ENCODE peak calls at places on chromosomes 11 and 22, in five cellular contexts. J, D, P, R and C are unnamed samples.

GRCh38 chr22:42662114-42663021 is 13.2 kb upstream of the CYB5R3 start:
- DNase-seq in D (peak; percentile 84), P (peak; percentile 91), R (peak; percentile 84), J (no peak), C (peak; percentile 97)

GRCh38 chr11:2743427-2744110 is 43.8 kb upstream of the KCNQ1OT1 start:
- DNase-seq in P (peak; percentile 16), R (no peak), D (no peak), J (no peak), C (no peak)

GRCh38 chr11:9955387-9955786 is 291.5 kb downstream of the SWAP70 start:
- DNase-seq in P (no peak), R (no peak), D (no peak), J (no peak), C (no peak)

GRCh38 chr22:36862251-36863242 is 1.7 kb downstream of the NCF4 start:
- DNase-seq in R (no peak), J (no peak), P (no peak), D (peak; percentile 41), C (no peak)

GRCh38 chr11:120302001-120302805 is 22.9 kb upstream of the TLCD5 start:
- DNase-seq in D (no peak), R (peak; percentile 58), J (no peak), P (no peak), C (peak; percentile 91)

GRCh38 chr11:7512525-7513209 is 1.1 kb upstream of the PPFIBP2 start:
- DNase-seq in J (no peak), P (peak; percentile 76), R (peak; percentile 62), D (peak; percentile 84), C (peak; percentile 37)

GRCh38 chr11:47550288-47551052 is 2.5 kb downstream of the CELF1 start:
- DNase-seq in R (no peak), P (no peak), J (no peak), D (no peak), C (no peak)

GRCh38 chr11:133403900-133404299 is 128.4 kb downstream of the OPCML start:
- DNase-seq in J (no peak), P (no peak), R (no peak), D (no peak), C (no peak)

GRCh38 chr11:120511804-120512726 is 517 bp downstream of the GRIK4 start:
- DNase-seq in R (no peak), D (no peak), P (no peak), J (no peak), C (no peak)

GRCh38 chr11:60777572-60777971 is 7.6 kb upstream of the MS4A10 start:
- DNase-seq in D (peak; percentile 44), J (no peak), P (no peak), R (no peak), C (no peak)

GRCh38 chr11:81658722-81659121 is 1074.9 kb downstream of the FAM181B start:
- DNase-seq in P (no peak), R (no peak), J (no peak), D (no peak), C (no peak)

GRCh38 chr11:122045181-122045586 is 70.8 kb downstream of the BLID start:
- DNase-seq in P (no peak), D (no peak), R (no peak), J (no peak), C (no peak)

GRCh38 chr11:57903441-57904123 is 120.1 kb upstream of the OR9Q1 start:
- DNase-seq in J (peak; percentile 74), P (no peak), R (peak; percentile 14), D (no peak), C (peak; percentile 23)

GRCh38 chr11:43987384-43988039 is 45.1 kb downstream of the C11orf96 start:
- DNase-seq in J (no peak), R (peak; percentile 57), D (peak; percentile 91), P (peak; percentile 96), C (peak; percentile 60)

GRCh38 chr11:113377606-113378005 is 10.0 kb upstream of the ANKK1 start:
- DNase-seq in P (no peak), J (no peak), D (no peak), R (no peak), C (no peak)

GRCh38 chr22:19376971-19377370 is 54.6 kb downstream of the HIRA start:
- DNase-seq in P (no peak), D (no peak), R (no peak), J (no peak), C (no peak)

GRCh38 chr22:44360686-44361381 is 48.1 kb upstream of the SHISAL1 start:
- DNase-seq in D (no peak), J (no peak), P (no peak), R (no peak), C (no peak)

GRCh38 chr11:130390071-130390758 is 38.2 kb downstream of the ADAMTS8 start:
- DNase-seq in J (peak; percentile 24), P (no peak), R (peak; percentile 35), D (no peak), C (no peak)

GRCh38 chr22:41636467-41636866 is 15.4 kb downstream of the XRCC6 start:
- DNase-seq in J (no peak), D (peak; percentile 26), R (no peak), P (no peak), C (no peak)

GRCh38 chr11:116193321-116194114 is 579.3 kb downstream of the BUD13 start:
- DNase-seq in P (peak; percentile 39), R (peak; percentile 46), J (no peak), D (peak; percentile 39), C (peak; percentile 83)

GRCh38 chr11:35343033-35343598 is 76.2 kb downstream of the SLC1A2 start:
- DNase-seq in P (no peak), R (no peak), J (no peak), D (no peak), C (peak; percentile 54)

GRCh38 chr22:29917052-29917902 is 34.3 kb downstream of the MTMR3 start:
- DNase-seq in R (peak; percentile 45), P (peak; percentile 30), J (no peak), D (no peak), C (no peak)

GRCh38 chr11:79060534-79060933 is 380.3 kb downstream of the TENM4 start:
- DNase-seq in J (no peak), P (no peak), D (no peak), R (no peak), C (no peak)

DNA sequence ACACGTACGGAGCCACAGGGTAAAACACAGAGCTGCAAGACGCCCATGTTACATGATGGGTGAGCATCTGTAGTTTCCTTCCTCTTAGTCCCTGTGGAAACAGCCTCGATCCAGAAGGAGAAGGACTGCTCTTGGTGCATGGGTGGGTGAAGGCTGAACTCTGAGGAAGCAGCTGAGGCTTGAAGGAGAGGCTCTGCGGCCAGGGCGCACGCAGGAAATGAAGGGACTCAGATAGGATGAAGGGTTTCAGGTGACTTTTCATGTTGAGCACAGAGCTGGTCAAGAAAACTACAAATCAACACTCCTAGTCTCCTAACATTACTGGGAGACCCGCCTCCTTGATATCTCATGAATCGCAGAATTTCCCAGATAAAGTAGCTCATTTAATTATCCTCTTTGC is 65.7 kb upstream of the ADA2 start:
- DNase-seq in R (no peak), D (no peak), P (no peak), J (no peak), C (no peak)
- H3K4me1 ChIP-seq in R (no peaks in the 10 kb centered on the region), D (peaks cover 18% of the 10 kb centered on the region), P (no peaks in the 10 kb centered on the region), J (no peaks in the 10 kb centered on the region), C (no peaks in the 10 kb centered on the region)

GRCh38 chr22:31561970-31562369 is 65.6 kb downstream of the SFI1 start:
- DNase-seq in D (no peak), P (no peak), J (no peak), R (no peak), C (no peak)

GRCh38 chr22:31566484-31566883 is 70.1 kb downstream of the SFI1 start:
- DNase-seq in P (no peak), J (no peak), R (no peak), D (no peak), C (no peak)

GRCh38 chr22:31567196-31567595 is 70.9 kb downstream of the SFI1 start:
- DNase-seq in R (no peak), D (no peak), P (no peak), J (no peak), C (no peak)

GRCh38 chr22:31556627-31557203 is 60.4 kb downstream of the SFI1 start:
- DNase-seq in D (no peak), R (no peak), P (no peak), J (peak; percentile 6), C (no peak)

GRCh38 chr22:31561238-31561887 is 65.0 kb downstream of the SFI1 start:
- DNase-seq in R (peak; percentile 82), D (peak; percentile 69), J (peak; percentile 68), P (peak; percentile 64), C (no peak)
- TF ChIP-seq POLR2A in R (no peak), D (no peak), J (no peak), P (no peak), C (no peak)

GRCh38 chr11:96256604-96257003 is 86.4 kb downstream of the MAML2 start:
- DNase-seq in D (no peak), P (no peak), R (no peak), J (no peak), C (no peak)
- H3K4me1 ChIP-seq in D (peaks cover 80% of the 10 kb centered on the region), P (no peaks in the 10 kb centered on the region), R (no peaks in the 10 kb centered on the region), J (peaks cover 33% of the 10 kb centered on the region), C (peaks cover 56% of the 10 kb centered on the region)

DNA sequence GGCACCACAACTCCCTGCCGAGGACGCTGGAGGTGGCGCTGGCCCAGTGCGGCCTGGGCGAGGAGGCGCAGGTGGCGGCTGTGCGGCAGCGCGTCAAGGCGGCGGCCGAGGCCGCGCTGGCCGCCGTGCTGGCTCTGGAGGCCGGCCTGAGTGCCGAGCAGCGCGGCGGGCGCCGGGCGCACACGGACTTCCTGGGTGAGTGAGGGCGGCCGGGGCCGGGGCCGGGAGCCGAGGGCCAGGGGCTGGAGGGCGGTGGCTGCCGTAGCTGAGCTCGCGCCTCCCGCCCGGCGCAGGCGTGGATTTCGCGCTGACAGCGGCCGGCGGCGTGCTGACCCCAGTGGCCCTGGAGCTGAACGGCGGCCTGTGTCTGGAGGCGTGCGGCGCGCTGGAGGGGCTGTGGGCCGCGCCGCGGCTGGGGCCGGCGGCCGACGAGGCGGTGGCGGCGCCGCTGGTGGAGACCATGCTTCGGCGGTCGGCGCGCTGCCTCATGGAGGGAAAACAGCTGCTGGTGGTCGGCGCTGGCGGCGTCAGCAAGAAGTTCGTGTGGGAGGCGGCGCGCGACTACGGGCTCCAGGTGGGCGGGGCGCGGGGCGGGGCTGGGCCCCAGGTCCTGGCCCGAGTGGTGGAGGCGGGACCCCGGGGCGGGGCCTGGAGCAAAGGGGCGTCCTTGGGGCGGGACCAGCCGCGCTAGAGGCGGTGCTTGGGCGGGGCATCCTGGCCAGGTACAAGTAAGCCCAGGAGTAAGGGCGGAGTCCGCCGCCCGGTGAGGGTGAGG is 5.4 kb downstream of the CARNS1 start:
- DNase-seq in J (peak; percentile 81), R (peak; percentile 99), D (peak; percentile 98), P (peak; percentile 96), C (peak; percentile 99)
- TF ChIP-seq POLR2A in J (no peak), R (no peak), D (no peak), P (peak; percentile 78), C (no peak)

GRCh38 chr11:45846974-45847907 is at the start of gene CRY2:
- DNase-seq in P (peak; percentile 100), R (peak; percentile 100), D (peak; percentile 100), J (peak; percentile 94), C (peak; percentile 99)
- H3K4me1 ChIP-seq in P (peaks cover 13% of the 10 kb centered on the region), R (peaks cover 73% of the 10 kb centered on the region), D (peaks cover 58% of the 10 kb centered on the region), J (peaks cover 30% of the 10 kb centered on the region), C (peaks cover 50% of the 10 kb centered on the region)